ENCODE peak calls at places on chromosomes 5 and 9, in six cellular contexts. V is astrocyte; W is mammary epithelial cell; X is body of pancreas; P is CD8-positive, alpha-beta T cell; U is AG04449. C is an unnamed sample.

GRCh38 chr9:130974697-130975096 is 34.3 kb upstream of the LAMC3 start:
- DNase-seq in V (no peak), X (no peak), U (no peak), P (no peak), W (no peak), C (no peak)

GRCh38 chr9:33498387-33498786 is 24.7 kb upstream of the NOL6 start:
- DNase-seq in U (no peak), W (no peak), V (no peak), X (no peak), P (no peak), C (no peak)

GRCh38 chr9:133505901-133506652 is 18.7 kb downstream of the MYMK start:
- DNase-seq in W (no peak), X (no peak), V (no peak), P (no peak), U (no peak), C (no peak)

GRCh38 chr9:27499481-27499880 is 24.6 kb upstream of the IFNK start:
- DNase-seq in V (peak; percentile 23), W (peak; percentile 91), X (no peak), P (no peak), U (no peak), C (peak; percentile 25)

GRCh38 chr5:151019331-151019730 is 1.1 kb upstream of the GPX3 start:
- DNase-seq in P (no peak), X (no peak), W (no peak), U (no peak), V (no peak), C (no peak)

GRCh38 chr9:23538060-23538387 is 288.0 kb downstream of the ELAVL2 start:
- DNase-seq in U (no peak), P (no peak), W (no peak), X (no peak), V (no peak), C (no peak)

GRCh38 chr5:4584982-4585381 is 555.1 kb upstream of the ADAMTS16 start:
- DNase-seq in P (no peak), V (peak; percentile 96), U (peak; percentile 4), X (no peak), W (peak; percentile 94), C (peak; percentile 44)

GRCh38 chr5:177194278-177194677 is 60.7 kb downstream of the NSD1 start:
- DNase-seq in X (no peak), P (no peak), V (peak; percentile 95), U (peak; percentile 92), W (peak; percentile 80), C (peak; percentile 80)

GRCh38 chr5:78610633-78611032 is 37.9 kb downstream of the LHFPL2 start:
- DNase-seq in V (peak; percentile 54), X (no peak), W (no peak), P (no peak), U (no peak), C (no peak)

GRCh38 chr9:89137548-89138462 is 40.8 kb downstream of the SHC3 start:
- DNase-seq in U (peak; percentile 61), P (no peak), V (peak; percentile 95), X (peak; percentile 19), W (peak; percentile 90), C (peak; percentile 83)

GRCh38 chr5:71620630-71621029 is 33.5 kb downstream of the MCCC2 start:
- DNase-seq in P (no peak), X (no peak), U (no peak), W (no peak), V (no peak), C (no peak)

GRCh38 chr9:107929439-107929838 is 439.9 kb upstream of the KLF4 start:
- DNase-seq in V (no peak), X (peak; percentile 33), W (peak; percentile 53), U (no peak), P (no peak), C (no peak)

GRCh38 chr5:106454651-106455415 is 1215.9 kb downstream of the EFNA5 start:
- DNase-seq in U (no peak), X (no peak), P (no peak), W (peak; percentile 91), V (peak; percentile 52), C (peak; percentile 57)

GRCh38 chr5:36054646-36055045 is 12.0 kb downstream of the UGT3A2 start:
- DNase-seq in X (no peak), P (no peak), U (no peak), W (no peak), V (no peak), C (no peak)

GRCh38 chr5:32388429-32389111 is 56.0 kb downstream of the ZFR start:
- DNase-seq in W (peak; percentile 8), V (peak; percentile 44), X (no peak), P (no peak), U (no peak), C (no peak)

GRCh38 chr9:33187519-33188218 is 20.5 kb upstream of the B4GALT1 start:
- DNase-seq in P (no peak), V (peak; percentile 73), W (no peak), X (no peak), U (no peak), C (no peak)

GRCh38 chr5:96968074-96968473 is 32.2 kb downstream of the LNPEP start:
- DNase-seq in U (no peak), X (no peak), P (no peak), V (peak; percentile 68), W (peak; percentile 21), C (no peak)

GRCh38 chr5:95823738-95824609 is 1.4 kb upstream of the GLRX start:
- DNase-seq in U (peak; percentile 87), W (no peak), P (peak; percentile 60), V (peak; percentile 93), X (no peak), C (peak; percentile 69)

GRCh38 chr9:4220361-4220760 is 79.5 kb downstream of the GLIS3 start:
- DNase-seq in X (no peak), V (no peak), P (no peak), W (no peak), U (no peak), C (no peak)

GRCh38 chr5:30605693-30606268 is 587.7 kb upstream of the CDH6 start:
- DNase-seq in P (no peak), V (no peak), U (no peak), X (no peak), W (no peak), C (no peak)

GRCh38 chr5:141182248-141182647 is at the start of gene PCDHB16:
- DNase-seq in X (peak; percentile 60), V (peak; percentile 3), W (peak; percentile 3), P (no peak), U (no peak), C (no peak)
- TF ChIP-seq CTCF in X (no peak), V (no peak), W (peak; percentile 48), P (no peak), U (no peak), C (peak; percentile 39)

DNA sequence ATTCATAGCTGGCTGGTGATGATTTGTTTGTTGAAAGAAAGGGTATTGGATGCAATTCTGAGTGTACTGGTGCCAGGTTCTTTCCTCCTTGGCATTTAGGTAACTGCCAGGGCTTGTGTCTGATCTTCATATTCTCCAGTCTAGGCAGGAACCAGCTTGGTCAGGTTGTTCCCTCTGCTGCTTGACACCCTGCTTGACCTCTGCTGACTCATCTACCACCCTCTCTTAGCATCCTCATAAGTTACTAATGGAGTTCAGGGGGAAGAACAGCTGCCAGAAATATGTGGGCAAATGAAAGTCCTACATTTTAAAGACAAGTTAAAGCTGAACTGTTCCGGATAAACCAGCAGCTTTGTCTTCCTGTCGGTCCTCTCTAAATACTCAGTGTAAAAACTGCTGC is 116.1 kb upstream of the TNC start:
- DNase-seq in U (peak; percentile 73), V (peak; percentile 95), W (peak; percentile 97), X (no peak), P (no peak), C (peak; percentile 81)
- H3K4me3 ChIP-seq in U (no peak overlapping the region), V (no peak overlapping the region), W (no peak overlapping the region), X (no peak overlapping the region), P (no peak overlapping the region), C (no peak overlapping the region)

GRCh38 chr9:117245225-117245624 is 169.6 kb downstream of the ASTN2 start:
- DNase-seq in U (no peak), V (no peak), X (no peak), P (no peak), W (no peak), C (no peak)

GRCh38 chr9:117253256-117253655 is 161.6 kb downstream of the ASTN2 start:
- DNase-seq in P (no peak), W (no peak), X (no peak), U (no peak), V (no peak), C (no peak)

GRCh38 chr9:117249799-117250198 is 165.1 kb downstream of the ASTN2 start:
- DNase-seq in V (no peak), W (no peak), X (no peak), U (no peak), P (no peak), C (no peak)

GRCh38 chr9:117250610-117251215 is 164.1 kb downstream of the ASTN2 start:
- DNase-seq in P (no peak), W (no peak), U (no peak), X (no peak), V (no peak), C (no peak)

DNA sequence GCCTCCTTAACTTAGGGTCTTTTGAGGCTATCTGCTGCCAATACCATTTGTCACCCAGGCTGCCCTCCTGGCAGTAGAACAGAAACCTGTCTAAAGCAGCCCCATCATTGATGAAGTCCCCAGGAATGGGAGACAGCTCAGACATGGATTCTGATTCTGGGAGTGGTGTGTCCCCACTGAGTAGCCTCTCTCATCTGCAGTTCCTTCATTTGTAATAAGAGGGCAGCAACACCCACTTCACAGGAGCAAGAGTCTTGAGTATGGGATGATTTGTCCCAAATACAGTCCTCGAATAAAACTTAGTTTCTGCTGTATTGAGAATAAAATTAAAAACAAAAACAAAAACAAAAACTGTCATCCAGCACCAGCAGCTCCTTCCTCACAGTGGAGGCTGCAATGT is 167.6 kb downstream of the ASTN2 start:
- DNase-seq in W (peak; percentile 3), P (no peak), U (no peak), V (no peak), X (peak; percentile 13), C (no peak)
- TF ChIP-seq CTCF in W (peak; percentile 44), P (no peak), U (peak; percentile 18), V (no peak), X (peak; percentile 33), C (peak; percentile 75)

DNA sequence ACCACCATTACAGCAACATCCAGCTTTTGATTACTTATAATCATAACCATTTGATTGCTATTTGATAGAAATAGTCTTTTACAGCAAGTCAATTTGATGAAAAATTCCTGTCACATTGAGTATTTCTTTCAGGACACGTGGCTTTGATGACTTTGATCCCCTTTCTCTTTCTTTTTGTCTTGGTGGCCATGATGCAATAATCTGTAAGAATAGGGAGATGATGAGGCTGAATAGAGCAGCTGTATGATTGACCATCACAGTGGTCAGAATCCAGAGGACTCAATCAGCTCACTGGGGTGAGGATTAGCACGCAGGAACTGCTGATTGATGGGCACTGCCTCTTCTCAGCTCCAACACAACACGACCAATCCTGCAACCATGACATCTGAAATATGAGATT is 262.7 kb downstream of the PARP8 start:
- DNase-seq in V (no peak), X (no peak), P (no peak), U (no peak), W (no peak), C (no peak)
- H3K4me3 ChIP-seq in V (no peak overlapping the region), X (no peak overlapping the region), P (no peak overlapping the region), U (no peak overlapping the region), W (no peak overlapping the region), C (no peak overlapping the region)

DNA sequence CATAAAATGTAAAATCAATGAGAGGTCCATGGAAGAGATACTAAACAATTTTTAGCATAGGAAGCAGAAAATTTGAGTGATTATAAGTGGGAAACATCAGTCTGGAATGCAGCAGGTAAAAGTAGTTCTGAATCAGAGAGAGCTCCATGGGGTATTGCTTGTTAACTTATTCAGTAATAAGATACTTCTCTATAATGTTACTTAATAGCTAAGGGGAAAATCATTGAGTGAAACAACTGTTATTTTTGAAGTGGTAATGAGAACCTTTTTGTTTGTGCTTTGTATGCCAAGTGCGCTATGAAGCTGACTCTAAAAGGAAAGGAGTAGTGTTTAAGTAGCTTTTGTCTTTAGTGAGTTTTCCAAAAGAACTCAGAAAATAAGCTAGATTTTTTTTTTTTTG is 95.2 kb downstream of the ERBIN start:
- DNase-seq in W (no peak), X (no peak), U (no peak), P (no peak), V (no peak), C (no peak)
- TF ChIP-seq CTCF in W (no peak), X (no peak), U (no peak), P (no peak), V (no peak), C (no peak)

C was measured in epithelial cell of proximal tubule.